ENCODE peak calls at places on chromosomes 11 and 22, in nine cellular contexts. R is A549; D is neural progenitor cell; X is activated CD4-positive, CD25-positive, alpha-beta regulatory T cell; V is HT-29; C is stimulated activated CD8-positive, alpha-beta memory T cell treated with anti-CD3 and anti-CD28 coated beads, Interleukin-7, amount 100 ng/mL, for 1 hour; H is hypothalamus; F is activated effector memory CD4-positive, alpha-beta T cell treated with anti-CD3 and anti-CD28 coated beads, Interleukin-2, amount 50 U/mL, for 16 hours; I is ELR. J is an unnamed sample.

GRCh38 chr11:65102142-65103095 is 6.4 kb downstream of the VPS51 start:
- DNase-seq in R (no peak), D (no peak), X (no peak), V (no peak), C (no peak), H (peak), F (no peak), I (no peak), J (no peak)

GRCh38 chr22:33917744-33918406 is 2.4 kb downstream of the LARGE1 start:
- DNase-seq in R (peak), D (peak), X (no peak), V (peak), C (no peak), H (no peak), F (no peak), I (no peak), J (no peak)

GRCh38 chr11:77596626-77597025 is 6.9 kb downstream of the AQP11 start:
- DNase-seq in R (no peak), D (no peak), X (no peak), V (no peak), C (no peak), H (no peak), F (no peak), I (peak), J (peak)

GRCh38 chr22:21796863-21797262 is 61.3 kb upstream of the YPEL1 start:
- DNase-seq in R (no peak), D (no peak), X (no peak), V (no peak), C (no peak), H (peak), F (no peak), I (no peak), J (no peak)

GRCh38 chr11:206516-207212 is 535 bp downstream of the BET1L start:
- DNase-seq in R (no peak), D (no peak), X (no peak), V (peak), C (no peak), H (no peak), F (peak), I (peak), J (no peak)

GRCh38 chr11:46930089-46930488 is 6.5 kb upstream of the CSTPP1 start:
- DNase-seq in R (peak), D (no peak), X (no peak), V (peak), C (no peak), H (no peak), F (no peak), I (peak), J (peak)

GRCh38 chr11:4677948-4678347 is 19.7 kb downstream of the OR51E2 start:
- DNase-seq in R (no peak), D (no peak), X (no peak), V (no peak), C (no peak), H (no peak), F (no peak), I (no peak), J (no peak)

GRCh38 chr22:22721681-22722309 is 77.4 kb downstream of the GGTLC2 start:
- DNase-seq in R (no peak), D (no peak), X (no peak), V (no peak), C (no peak), H (no peak), F (peak), I (no peak), J (peak)

GRCh38 chr11:36460220-36460619 is 49.9 kb downstream of the TRAF6 start:
- DNase-seq in R (no peak), D (peak), X (no peak), V (no peak), C (no peak), H (no peak), F (no peak), I (no peak), J (no peak)

GRCh38 chr11:106565326-106565725 is 452.9 kb downstream of the GUCY1A2 start:
- DNase-seq in R (no peak), D (no peak), X (no peak), V (no peak), C (no peak), H (no peak), F (no peak), I (no peak), J (no peak)

GRCh38 chr11:2166091-2166851 is 5.3 kb upstream of the INS start:
- DNase-seq in R (peak), D (peak), X (no peak), V (peak), C (no peak), H (no peak), F (peak), I (peak), J (no peak)

GRCh38 chr11:2383823-2384722 is 7.0 kb downstream of the CD81 start:
- DNase-seq in R (no peak), D (no peak), X (no peak), V (peak), C (no peak), H (no peak), F (no peak), I (no peak), J (no peak)

GRCh38 chr11:75371930-75372876 is 20.7 kb upstream of the ARRB1 start:
- DNase-seq in R (peak), D (no peak), X (no peak), V (peak), C (no peak), H (no peak), F (no peak), I (peak), J (no peak)

GRCh38 chr11:44051171-44051570 is 3.4 kb downstream of the ACCSL start:
- DNase-seq in R (no peak), D (no peak), X (no peak), V (no peak), C (no peak), H (no peak), F (peak), I (no peak), J (no peak)

GRCh38 chr11:60919320-60919719 is 4.9 kb upstream of the TMEM132A start:
- DNase-seq in R (no peak), D (no peak), X (no peak), V (no peak), C (no peak), H (no peak), F (no peak), I (peak), J (no peak)

GRCh38 chr11:43419460-43419859 is 60.7 kb downstream of the TTC17 start:
- DNase-seq in R (peak), D (peak), X (no peak), V (peak), C (no peak), H (no peak), F (no peak), I (peak), J (peak)

GRCh38 chr11:102791271-102792036 is 6.5 kb downstream of the MMP1 start:
- DNase-seq in R (no peak), D (no peak), X (no peak), V (no peak), C (no peak), H (no peak), F (no peak), I (peak), J (peak)

GRCh38 chr11:68659158-68659921 is 25.0 kb upstream of the GAL start:
- DNase-seq in R (peak), D (no peak), X (no peak), V (no peak), C (no peak), H (no peak), F (peak), I (peak), J (peak)

J was measured in astrocyte.